ENCODE peak calls at places on chromosomes 11 and 22, in eight cellular contexts. G, V, M, C, W, D, Z and X are unnamed samples.

GRCh38 chr11:30346068-30346688 is 23.3 kb downstream of the ARL14EP start:
- DNase-seq in G (peak), V (peak), M (peak), C (peak), W (no peak), D (peak), Z (peak), X (peak)

GRCh38 chr11:126465573-126466287 is 110.2 kb downstream of the ST3GAL4 start:
- DNase-seq in G (no peak), V (no peak), M (no peak), C (no peak), W (no peak), D (no peak), Z (no peak), X (no peak)

GRCh38 chr11:88631497-88631896 is 294.0 kb upstream of the CTSC start:
- DNase-seq in G (no peak), V (no peak), M (peak), C (peak), W (no peak), D (peak), Z (peak), X (no peak)

GRCh38 chr11:35138606-35138948 is 394 bp upstream of the CD44 start:
- DNase-seq in G (no peak), V (no peak), M (peak), C (no peak), W (no peak), D (no peak), Z (no peak), X (no peak)

GRCh38 chr22:44616882-44617655 is 84.9 kb upstream of the PRR5 start:
- DNase-seq in G (no peak), V (no peak), M (no peak), C (no peak), W (no peak), D (no peak), Z (no peak), X (no peak)

GRCh38 chr11:19766810-19767209 is 54.2 kb downstream of the NAV2 start:
- DNase-seq in G (no peak), V (no peak), M (no peak), C (no peak), W (peak), D (no peak), Z (no peak), X (no peak)

GRCh38 chr11:16001899-16002426 is 354.4 kb downstream of the SOX6 start:
- DNase-seq in G (no peak), V (peak), M (peak), C (peak), W (no peak), D (peak), Z (peak), X (no peak)

GRCh38 chr11:100918551-100919500 is 210.8 kb downstream of the PGR start:
- DNase-seq in G (no peak), V (peak), M (peak), C (no peak), W (no peak), D (peak), Z (no peak), X (no peak)

GRCh38 chr11:68890490-68891231 is 13.0 kb downstream of the MRPL21 start:
- DNase-seq in G (no peak), V (peak), M (peak), C (peak), W (peak), D (peak), Z (no peak), X (no peak)

GRCh38 chr11:102168483-102168882 is 58.2 kb downstream of the YAP1 start:
- DNase-seq in G (no peak), V (no peak), M (peak), C (no peak), W (no peak), D (peak), Z (no peak), X (no peak)

GRCh38 chr11:45897556-45897955 is 9.5 kb downstream of the FREY1 start:
- DNase-seq in G (no peak), V (no peak), M (no peak), C (no peak), W (peak), D (no peak), Z (no peak), X (no peak)

DNA sequence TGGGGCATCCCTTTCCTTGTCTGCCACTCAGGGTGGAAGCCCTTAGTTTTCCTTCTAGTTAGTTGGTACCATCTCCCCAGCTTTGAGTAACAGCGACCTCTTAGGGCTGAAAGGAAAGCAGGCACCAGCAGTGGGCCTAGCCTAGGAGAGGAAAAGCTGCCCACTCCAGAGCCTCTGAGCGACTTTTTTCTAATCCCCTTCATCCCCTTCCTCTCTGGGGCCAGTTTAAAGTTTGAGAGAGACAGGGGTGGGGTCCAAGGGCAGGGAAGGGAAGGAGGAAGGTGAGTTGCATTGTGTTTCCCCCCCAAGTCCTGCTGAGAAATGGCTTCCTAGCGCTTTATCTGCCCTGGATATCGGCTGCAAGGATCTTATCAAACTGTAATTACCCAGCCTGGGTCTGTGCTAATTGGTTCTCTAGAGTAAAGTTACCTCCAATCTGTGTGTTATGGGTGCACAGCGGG is 573.9 kb upstream of the CADM1 start:
- DNase-seq in G (peak), V (no peak), M (peak), C (peak), W (no peak), D (no peak), Z (no peak), X (peak)
- TF ChIP-seq CTCF in G (peak), V (no peak), M (peak), C (peak), W (no peak), D (no peak), Z (peak), X (peak)

DNA sequence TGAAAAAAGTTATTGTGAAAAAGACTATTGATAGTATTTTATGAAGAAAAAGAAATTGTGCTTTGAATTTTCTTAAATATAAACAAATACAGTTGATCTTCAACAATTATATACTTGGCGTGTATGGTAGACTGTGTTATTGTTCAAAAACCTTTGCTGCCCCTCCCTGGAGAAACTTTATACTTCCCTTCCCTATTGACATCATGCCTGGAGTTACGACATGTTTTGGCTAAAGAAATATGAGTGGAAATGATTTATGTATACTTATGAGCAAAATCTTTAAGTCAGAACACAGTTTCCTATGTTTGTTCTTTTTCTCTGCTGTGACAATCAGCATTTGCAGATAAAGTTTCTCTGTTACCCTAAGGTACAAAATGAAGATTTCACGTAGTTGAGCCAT is 243.8 kb downstream of the TMEM135 start:
- DNase-seq in G (no peak), V (no peak), M (no peak), C (peak), W (no peak), D (peak), Z (no peak), X (no peak)
- TF ChIP-seq CTCF in G (no peak), V (no peak), M (peak), C (peak), W (peak), D (peak), Z (no peak), X (no peak)

GRCh38 chr11:1226226-1226961 is 3.5 kb downstream of the MUC5B start:
- DNase-seq in G (no peak), V (no peak), M (no peak), C (no peak), W (peak), D (no peak), Z (no peak), X (peak)
- TF ChIP-seq CTCF in G (peak), V (no peak), M (no peak), C (no peak), W (no peak), D (no peak), Z (peak), X (no peak)

GRCh38 chr22:33821290-33821689 is 99.0 kb downstream of the LARGE1 start:
- DNase-seq in G (no peak), V (no peak), M (peak), C (no peak), W (no peak), D (no peak), Z (no peak), X (no peak)

GRCh38 chr22:33823552-33823951 is 96.7 kb downstream of the LARGE1 start:
- DNase-seq in G (no peak), V (no peak), M (peak), C (peak), W (peak), D (peak), Z (no peak), X (no peak)

GRCh38 chr22:33819743-33820142 is 100.5 kb downstream of the LARGE1 start:
- DNase-seq in G (no peak), V (no peak), M (no peak), C (no peak), W (no peak), D (no peak), Z (no peak), X (no peak)
- TF ChIP-seq CTCF in G (no peak), V (no peak), M (no peak), C (no peak), W (no peak), D (no peak), Z (no peak), X (no peak)

GRCh38 chr11:113728814-113729213 is 22.7 kb upstream of the TMPRSS5 start:
- DNase-seq in G (no peak), V (no peak), M (no peak), C (no peak), W (no peak), D (no peak), Z (no peak), X (no peak)

GRCh38 chr11:113732092-113732491 is 26.0 kb upstream of the TMPRSS5 start:
- DNase-seq in G (no peak), V (no peak), M (peak), C (no peak), W (no peak), D (no peak), Z (no peak), X (no peak)

GRCh38 chr11:113725883-113726405 is 19.8 kb upstream of the TMPRSS5 start:
- DNase-seq in G (no peak), V (no peak), M (no peak), C (peak), W (no peak), D (no peak), Z (no peak), X (no peak)

GRCh38 chr11:113729456-113729855 is 23.3 kb upstream of the TMPRSS5 start:
- DNase-seq in G (no peak), V (no peak), M (no peak), C (no peak), W (no peak), D (peak), Z (no peak), X (no peak)

DNA sequence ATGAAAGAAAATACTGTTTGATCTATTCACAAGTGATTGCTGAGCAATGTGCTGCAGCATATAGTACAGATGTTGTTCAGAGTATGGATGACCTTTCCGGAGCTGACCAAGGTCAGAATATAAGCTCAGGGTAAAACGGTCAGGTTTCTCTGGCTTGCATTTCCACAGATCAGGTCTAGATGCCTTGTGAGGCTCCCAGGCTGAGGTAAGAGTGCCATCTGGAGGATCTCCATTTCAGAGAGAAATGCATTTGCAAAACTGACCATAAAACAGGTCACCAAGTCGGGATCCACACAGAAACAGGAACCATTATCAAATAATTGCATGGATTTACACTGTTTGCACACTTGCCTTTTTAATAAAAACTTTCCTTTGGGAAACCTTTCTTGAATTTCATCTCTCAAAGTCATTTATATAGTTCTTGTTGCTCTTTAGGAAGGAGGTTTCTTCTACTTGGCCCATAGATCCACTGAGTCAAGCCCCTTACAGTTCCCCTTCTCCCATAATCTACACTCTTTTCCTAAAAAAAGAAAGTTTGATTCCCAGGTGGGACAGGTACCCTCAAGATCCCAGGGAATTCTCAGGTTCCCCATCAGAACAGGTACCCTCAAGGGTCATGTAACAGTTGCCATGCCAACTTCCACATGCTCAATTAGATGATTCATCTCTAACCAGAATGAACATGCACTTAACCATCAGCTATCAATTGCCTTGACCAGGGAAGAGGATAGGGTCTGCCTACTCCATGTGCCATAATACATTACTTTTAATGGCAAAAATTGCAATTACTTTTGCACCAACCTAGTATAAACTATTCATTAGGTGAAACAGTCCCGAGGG is 25.0 kb upstream of the TMPRSS5 start:
- DNase-seq in G (no peak), V (peak), M (peak), C (peak), W (peak), D (peak), Z (peak), X (peak)
- TF ChIP-seq CTCF in G (peak), V (peak), M (peak), C (peak), W (peak), D (peak), Z (peak), X (peak)

GRCh38 chr22:37996079-37996478 is 11.7 kb upstream of the SOX10 start:
- DNase-seq in G (no peak), V (no peak), M (no peak), C (no peak), W (no peak), D (no peak), Z (no peak), X (no peak)

GRCh38 chr22:37999236-37999635 is 14.9 kb upstream of the SOX10 start:
- DNase-seq in G (no peak), V (no peak), M (no peak), C (no peak), W (no peak), D (no peak), Z (peak), X (no peak)

GRCh38 chr22:37998543-37998942 is 14.2 kb upstream of the SOX10 start:
- DNase-seq in G (no peak), V (no peak), M (peak), C (no peak), W (no peak), D (no peak), Z (no peak), X (no peak)

GRCh38 chr22:37996515-37997246 is 12.3 kb upstream of the SOX10 start:
- DNase-seq in G (no peak), V (no peak), M (no peak), C (no peak), W (no peak), D (no peak), Z (no peak), X (no peak)

GRCh38 chr22:37999640-38000272 is 15.4 kb upstream of the SOX10 start:
- DNase-seq in G (no peak), V (no peak), M (peak), C (no peak), W (peak), D (peak), Z (peak), X (no peak)
- TF ChIP-seq CTCF in G (no peak), V (no peak), M (no peak), C (no peak), W (no peak), D (no peak), Z (peak), X (no peak)

GRCh38 chr11:63592975-63593395 is 21.2 kb downstream of the PLAAT3 start:
- DNase-seq in G (peak), V (no peak), M (no peak), C (no peak), W (no peak), D (peak), Z (no peak), X (no peak)
- TF ChIP-seq CTCF in G (peak), V (peak), M (peak), C (peak), W (peak), D (peak), Z (peak), X (no peak)

DNA sequence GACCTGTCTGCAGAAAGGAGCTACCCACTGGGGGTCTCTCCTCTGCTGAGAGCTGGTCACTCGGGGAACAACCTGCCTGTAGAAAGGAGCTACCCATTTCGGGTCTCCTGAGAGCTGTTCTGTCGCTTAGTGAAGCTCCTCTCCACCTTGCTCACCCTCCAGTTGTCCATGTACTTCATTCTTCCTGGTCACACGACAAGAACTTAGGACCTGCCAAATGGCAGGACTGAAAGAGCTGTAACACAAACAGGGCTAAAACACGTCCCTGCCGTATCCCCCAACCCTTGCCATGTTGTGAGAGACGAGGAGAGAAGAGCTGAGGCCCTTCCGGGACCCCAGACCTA is 24.1 kb upstream of the RNASEH2C start:
- DNase-seq in G (no peak), V (no peak), M (no peak), C (no peak), W (no peak), D (no peak), Z (no peak), X (no peak)
- TF ChIP-seq CTCF in G (no peak), V (no peak), M (no peak), C (no peak), W (no peak), D (no peak), Z (no peak), X (no peak)